ENCODE peak calls at places on chromosomes 3 and 15, in four cellular contexts. I is NCI-H1105 treated with DMSO at 0.1 percent for 48 hours, D is pancreas, V is KG1. E is an unnamed sample.

GRCh38 chr15:25775317-25775912 is 87.7 kb downstream of the ATP10A start:
- DNase-seq in V (no peak), D (no peak), I (no peak), E (no peak)

GRCh38 chr15:38885477-38885952 is 320.9 kb upstream of the RASGRP1 start:
- DNase-seq in D (no peak), V (no peak), I (no peak), E (no peak)

GRCh38 chr3:159038405-159038804 is 236.6 kb downstream of the MFSD1 start:
- DNase-seq in V (no peak), D (no peak), I (no peak), E (no peak)

GRCh38 chr3:24830230-24831152 is 335.8 kb upstream of the THRB start:
- DNase-seq in I (peak), D (peak), V (no peak), E (no peak)

GRCh38 chr3:45948409-45948808 is 5.1 kb downstream of the CXCR6 start:
- DNase-seq in D (no peak), V (no peak), I (no peak), E (no peak)

GRCh38 chr15:77014137-77015081 is 19.5 kb downstream of the PSTPIP1 start:
- DNase-seq in V (peak), D (peak), I (no peak), E (peak)

GRCh38 chr15:63551400-63551799 is 45.8 kb upstream of the FBXL22 start:
- DNase-seq in D (no peak), I (no peak), V (no peak), E (no peak)

GRCh38 chr15:80179025-80179759 is 26.4 kb downstream of the FAH start:
- DNase-seq in V (no peak), D (no peak), I (no peak), E (no peak)

GRCh38 chr3:97839944-97840343 is 18.1 kb downstream of the CRYBG3 start:
- DNase-seq in D (no peak), V (no peak), I (no peak), E (no peak)

GRCh38 chr15:52151353-52151752 is 38.8 kb upstream of the BCL2L10 start:
- DNase-seq in V (no peak), I (no peak), D (no peak), E (no peak)

GRCh38 chr3:165522371-165522770 is 314.9 kb downstream of the BCHE start:
- DNase-seq in D (no peak), I (no peak), V (no peak), E (no peak)

GRCh38 chr3:56940989-56941388 is 119.5 kb upstream of the SPATA12 start:
- DNase-seq in D (no peak), I (no peak), V (no peak), E (no peak)

GRCh38 chr15:48643776-48644497 is 1.6 kb downstream of the FBN1 start:
- DNase-seq in V (no peak), D (no peak), I (no peak), E (no peak)

GRCh38 chr15:99014803-99015676 is 7.4 kb upstream of the PGPEP1L start:
- DNase-seq in I (peak), V (peak), D (peak), E (no peak)

GRCh38 chr3:20760981-20761380 is 575.0 kb upstream of the SGO1 start:
- DNase-seq in V (no peak), I (no peak), D (no peak), E (no peak)

GRCh38 chr15:29888651-29889050 is 66.4 kb upstream of the TJP1 start:
- DNase-seq in V (no peak), D (no peak), I (no peak), E (no peak)

GRCh38 chr15:74315626-74316025 is 51.8 kb downstream of the CYP11A1 start:
- DNase-seq in V (no peak), I (no peak), D (no peak), E (peak)